ENCODE peak calls at places on chromosome 1, in five cellular contexts. G is T-cell, L is AG08396, D is small intestine, V is fibroblast of the aortic adventitia. F is an unnamed sample.

GRCh38 chr1:20353836-20354235 is 63.2 kb downstream of the VWA5B1 start:
- DNase-seq in G (no peak), L (no peak), D (no peak), V (no peak), F (no peak)

GRCh38 chr1:2003564-2004131 is at the start of gene CFAP74:
- DNase-seq in G (no peak), L (peak), D (no peak), V (peak), F (no peak)

GRCh38 chr1:180923024-180923841 is 10.5 kb downstream of the KIAA1614 start:
- DNase-seq in G (no peak), L (no peak), D (no peak), V (no peak), F (no peak)

GRCh38 chr1:112744019-112744578 is 29.0 kb upstream of the PPM1J start:
- DNase-seq in G (no peak), L (peak), D (peak), V (peak), F (no peak)

GRCh38 chr1:169999357-169999756 is 75.1 kb downstream of the KIFAP3 start:
- DNase-seq in G (no peak), L (peak), D (peak), V (peak), F (no peak)

GRCh38 chr1:83508485-83509151 is 490.3 kb downstream of the TTLL7 start:
- DNase-seq in G (peak), L (peak), D (no peak), V (peak), F (peak)

GRCh38 chr1:209527372-209527771 is 56.1 kb upstream of the CAMK1G start:
- DNase-seq in G (no peak), L (no peak), D (no peak), V (no peak), F (no peak)

GRCh38 chr1:205588691-205589445 is 42.9 kb downstream of the ELK4 start:
- DNase-seq in G (no peak), L (peak), D (no peak), V (peak), F (no peak)

GRCh38 chr1:176820292-176821056 is 344.0 kb downstream of the ASTN1 start:
- DNase-seq in G (no peak), L (no peak), D (no peak), V (no peak), F (no peak)

GRCh38 chr1:200892546-200892945 is 2.2 kb upstream of the INAVA start:
- DNase-seq in G (no peak), L (no peak), D (no peak), V (no peak), F (peak)

GRCh38 chr1:229664133-229664689 is 38.2 kb downstream of the URB2 start:
- DNase-seq in G (peak), L (no peak), D (peak), V (no peak), F (no peak)

GRCh38 chr1:243543501-243543900 is 287.7 kb downstream of the SDCCAG8 start:
- DNase-seq in G (no peak), L (no peak), D (no peak), V (no peak), F (no peak)

GRCh38 chr1:64942118-64942517 is 24.2 kb downstream of the JAK1 start:
- DNase-seq in G (no peak), L (no peak), D (no peak), V (no peak), F (no peak)

GRCh38 chr1:10471411-10472219 is 714 bp downstream of the DFFA start:
- DNase-seq in G (no peak), L (no peak), D (no peak), V (peak), F (no peak)

GRCh38 chr1:44808938-44809917 is 905 bp downstream of the BTBD19 start:
- DNase-seq in G (peak), L (peak), D (peak), V (peak), F (peak)

GRCh38 chr1:64934115-64934880 is 32.1 kb downstream of the JAK1 start:
- DNase-seq in G (no peak), L (peak), D (no peak), V (peak), F (no peak)

GRCh38 chr1:45205000-45205909 is 1.1 kb downstream of the ZSWIM5 start:
- DNase-seq in G (no peak), L (peak), D (peak), V (peak), F (no peak)

GRCh38 chr1:157773723-157774350 is 3.1 kb downstream of the FCRL2 start:
- DNase-seq in G (no peak), L (no peak), D (peak), V (no peak), F (peak)

GRCh38 chr1:62294211-62294610 is 25.0 kb downstream of the KANK4 start:
- DNase-seq in G (no peak), L (no peak), D (no peak), V (peak), F (no peak)

GRCh38 chr1:113949007-113949406 is 19.9 kb downstream of the HIPK1 start:
- DNase-seq in G (no peak), L (no peak), D (no peak), V (peak), F (no peak)

GRCh38 chr1:153763365-153764225 is 11.6 kb upstream of the SLC27A3 start:
- DNase-seq in G (no peak), L (no peak), D (no peak), V (no peak), F (no peak)

GRCh38 chr1:67648582-67649326 is 36.2 kb upstream of the GADD45A start:
- DNase-seq in G (no peak), L (no peak), D (no peak), V (no peak), F (no peak)

GRCh38 chr1:156429308-156430060 is 60.5 kb downstream of the RHBG start:
- DNase-seq in G (no peak), L (no peak), D (no peak), V (no peak), F (no peak)

GRCh38 chr1:187928288-187928687 is 1099.5 kb downstream of the PLA2G4A start:
- DNase-seq in G (no peak), L (no peak), D (peak), V (peak), F (no peak)

GRCh38 chr1:3522564-3523270 is 68.3 kb downstream of the ARHGEF16 start:
- DNase-seq in G (no peak), L (peak), D (no peak), V (peak), F (no peak)

GRCh38 chr1:9505142-9505541 is 34.1 kb upstream of the SLC25A33 start:
- DNase-seq in G (no peak), L (no peak), D (no peak), V (no peak), F (no peak)

GRCh38 chr1:16396591-16396990 is 29.5 kb downstream of the SZRD1 start:
- DNase-seq in G (no peak), L (peak), D (no peak), V (peak), F (no peak)

GRCh38 chr1:19687414-19687813 is 22.7 kb downstream of the HTR6 start:
- DNase-seq in G (no peak), L (no peak), D (no peak), V (no peak), F (no peak)